ENCODE peak calls at places on chromosomes 5 and 9, in seven cellular contexts. O, T, E, V, B, L and I are unnamed samples.

GRCh38 chr5:177608243-177609075 is 8.5 kb downstream of the B4GALT7 start:
- DNase-seq in E (no peak), L (no peak), T (no peak), V (no peak), B (no peak), O (peak), I (no peak)

GRCh38 chr5:36323926-36324781 is 22.5 kb upstream of the RANBP3L start:
- DNase-seq in T (no peak), L (no peak), V (no peak), E (no peak), O (no peak), B (no peak), I (no peak)

GRCh38 chr9:116812231-116813028 is 125.3 kb downstream of the TRIM32 start:
- DNase-seq in L (no peak), E (no peak), O (no peak), T (no peak), B (no peak), V (no peak), I (no peak)

GRCh38 chr5:116614603-116614920 is 39.9 kb upstream of the SEMA6A start:
- DNase-seq in O (no peak), B (no peak), E (no peak), L (no peak), T (no peak), V (no peak), I (no peak)

GRCh38 chr9:123687246-123687721 is 242.6 kb downstream of the DENND1A start:
- DNase-seq in T (no peak), B (no peak), L (no peak), O (no peak), V (no peak), E (no peak), I (no peak)

GRCh38 chr9:13485068-13485596 is 205.6 kb upstream of the MPDZ start:
- DNase-seq in E (peak), B (peak), O (no peak), V (no peak), L (peak), T (no peak), I (peak)

GRCh38 chr9:85872444-85872843 is 68.5 kb upstream of the NAA35 start:
- DNase-seq in B (no peak), V (no peak), E (no peak), L (no peak), O (no peak), T (no peak), I (no peak)

GRCh38 chr5:92519717-92520632 is 1061.0 kb downstream of the NR2F1-AS1 start:
- DNase-seq in V (no peak), B (peak), O (no peak), L (no peak), E (no peak), T (peak), I (peak)

GRCh38 chr5:58127486-58128220 is 332.2 kb downstream of the PLK2 start:
- DNase-seq in T (no peak), O (no peak), V (no peak), B (no peak), L (no peak), E (no peak), I (no peak)

GRCh38 chr5:100898504-100899346 is 4.4 kb downstream of the ST8SIA4 start:
- DNase-seq in L (no peak), T (no peak), V (peak), E (no peak), B (no peak), O (no peak), I (peak)

GRCh38 chr5:79971156-79971555 is 19.9 kb downstream of the MTX3 start:
- DNase-seq in L (no peak), O (no peak), B (peak), V (no peak), E (no peak), T (peak), I (peak)

GRCh38 chr5:115179959-115180709 is 10.4 kb upstream of the TRIM36 start:
- DNase-seq in B (peak), O (no peak), L (peak), V (peak), E (no peak), T (no peak), I (peak)

GRCh38 chr9:99690573-99690972 is 131.1 kb upstream of the NR4A3 start:
- DNase-seq in E (no peak), O (no peak), B (no peak), V (no peak), T (no peak), L (no peak), I (no peak)

GRCh38 chr9:69036319-69036718 is 767 bp downstream of the FXN start:
- DNase-seq in T (no peak), E (no peak), O (no peak), V (no peak), L (peak), B (no peak), I (peak)

GRCh38 chr9:125544988-125545651 is 161.9 kb downstream of the MAPKAP1 start:
- DNase-seq in T (peak), O (no peak), B (peak), L (no peak), E (no peak), V (no peak), I (peak)

GRCh38 chr9:79663878-79664277 is 92.1 kb downstream of the TLE4 start:
- DNase-seq in O (no peak), V (no peak), B (no peak), L (no peak), T (no peak), E (no peak), I (no peak)

DNA sequence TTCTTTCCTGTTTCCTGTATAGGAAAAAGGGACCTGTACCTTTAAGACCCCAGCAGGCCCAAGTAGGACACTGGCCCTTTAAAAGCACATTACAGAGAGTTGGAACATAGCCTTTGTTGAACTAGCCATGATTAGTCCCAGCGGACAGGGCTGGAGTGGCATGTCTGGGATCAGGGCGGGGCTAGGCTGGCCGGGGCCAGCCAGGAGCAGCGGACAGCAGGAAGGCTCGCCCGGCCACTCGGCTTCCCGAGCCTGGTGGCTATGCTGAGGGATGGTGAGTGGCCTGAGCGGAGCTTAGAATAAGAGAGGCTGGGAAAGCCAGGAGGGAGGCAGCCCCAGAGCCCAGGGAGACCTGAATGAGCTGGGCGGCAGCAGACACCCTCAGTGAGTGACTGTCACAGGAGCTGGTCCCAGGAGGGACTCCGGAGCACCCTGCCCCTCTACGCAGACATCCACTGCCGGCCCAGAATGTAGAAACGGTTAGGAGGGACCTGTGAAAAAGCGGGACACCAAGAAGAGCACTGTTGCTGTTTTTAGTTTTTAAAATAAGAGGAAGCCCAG is 92.1 kb downstream of the DAB2IP start:
- DNase-seq in O (no peak), T (peak), B (peak), E (peak), L (peak), V (no peak), I (peak)
- TF ChIP-seq CTCF in O (no peak), T (no peak), B (no peak), E (peak), L (peak), V (no peak), I (no peak)

GRCh38 chr5:84477485-84477884 is 92.8 kb upstream of the EDIL3 start:
- DNase-seq in O (no peak), E (no peak), T (no peak), V (no peak), B (no peak), L (no peak), I (no peak)
- H3K4me3 ChIP-seq in O (no peak), E (no peak), T (no peak), V (no peak), B (no peak), L (no peak), I (no peak)

DNA sequence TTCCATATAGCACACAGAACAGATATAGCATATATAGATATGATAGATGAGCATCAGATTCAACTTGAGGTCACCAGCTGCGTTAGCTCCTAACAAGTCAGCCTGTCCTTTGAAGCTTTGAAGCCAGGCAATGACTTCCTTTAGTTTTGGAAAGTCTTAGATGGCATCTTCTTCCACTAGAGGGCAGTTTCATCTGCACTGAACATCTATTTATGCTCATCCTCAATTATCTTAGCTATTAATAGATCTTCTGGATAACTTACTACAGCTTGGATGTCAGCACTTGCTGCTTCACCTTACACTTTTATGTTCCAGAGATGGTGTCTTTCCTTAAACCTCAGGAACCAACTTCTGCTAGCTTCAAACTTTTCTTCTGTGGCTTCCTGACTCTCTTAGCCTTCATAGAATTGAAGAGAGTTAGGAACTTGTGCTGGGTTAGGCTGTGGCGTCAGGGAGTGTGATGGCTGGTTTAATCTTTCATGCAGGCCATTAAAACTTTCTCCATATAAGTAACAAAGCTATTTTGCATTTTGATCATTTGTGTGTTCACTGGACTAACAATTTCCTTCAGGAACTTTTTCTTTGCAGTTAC is 1401.4 kb downstream of the EFNA5 start:
- DNase-seq in O (no peak), L (no peak), B (peak), T (peak), V (no peak), E (no peak), I (peak)
- TF ChIP-seq CTCF in O (peak), L (no peak), B (peak), T (peak), V (peak), E (no peak), I (peak)

DNA sequence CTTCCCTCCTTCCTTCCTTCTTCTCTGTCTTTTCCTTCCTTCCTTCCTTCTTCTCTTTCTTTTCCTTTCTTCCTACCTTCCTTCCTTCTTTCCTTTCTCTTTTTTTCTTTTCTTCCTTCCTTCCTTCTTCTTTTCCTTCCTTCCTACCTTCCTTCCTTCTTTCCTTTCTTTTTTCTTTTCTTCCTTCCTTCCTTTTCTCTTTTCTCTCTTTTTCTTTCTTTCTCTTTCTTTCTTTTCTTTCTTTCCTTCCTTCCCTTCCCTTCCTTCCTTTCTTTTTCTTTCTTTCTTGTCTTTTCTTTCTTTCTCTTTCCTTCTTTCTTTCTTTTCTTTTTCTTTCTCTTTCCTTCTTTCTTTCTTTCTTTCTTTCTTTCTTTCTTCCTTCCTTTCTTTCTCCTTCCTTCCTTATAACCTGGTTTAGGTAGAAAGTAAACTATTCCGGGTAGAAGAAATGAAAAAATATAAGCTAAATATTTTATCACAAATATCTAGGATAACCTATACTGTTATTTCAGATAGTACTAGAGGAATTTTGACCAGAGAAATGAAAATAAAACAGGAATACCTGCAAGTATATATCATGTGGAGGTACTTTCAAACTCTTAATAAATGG is 1741.8 kb upstream of the CDH9 start:
- DNase-seq in B (no peak), E (no peak), V (no peak), O (no peak), T (no peak), L (no peak), I (no peak)
- H3K4me3 ChIP-seq in B (no peak), E (no peak), V (no peak), O (no peak), T (no peak), L (no peak), I (no peak)

GRCh38 chr9:16773617-16774016 is 96.9 kb downstream of the BNC2 start:
- DNase-seq in O (no peak), T (no peak), B (no peak), V (no peak), L (no peak), E (no peak), I (no peak)
- TF ChIP-seq CTCF in O (no peak), T (no peak), B (no peak), V (no peak), L (no peak), E (no peak), I (no peak)

GRCh38 chr9:82922686-82923085 is 140.3 kb downstream of the RASEF start:
- DNase-seq in T (no peak), E (no peak), L (no peak), V (no peak), O (no peak), B (peak), I (no peak)

GRCh38 chr9:82923410-82924242 is 139.3 kb downstream of the RASEF start:
- DNase-seq in T (no peak), E (no peak), B (peak), L (no peak), V (no peak), O (no peak), I (no peak)

GRCh38 chr9:82920154-82920553 is 142.8 kb downstream of the RASEF start:
- DNase-seq in L (no peak), O (no peak), T (no peak), V (no peak), E (no peak), B (no peak), I (no peak)

GRCh38 chr9:82930116-82930515 is 132.8 kb downstream of the RASEF start:
- DNase-seq in E (no peak), L (no peak), V (no peak), T (no peak), O (no peak), B (peak), I (no peak)

GRCh38 chr9:82924243-82924605 is 138.7 kb downstream of the RASEF start:
- DNase-seq in V (no peak), L (no peak), O (no peak), B (no peak), T (no peak), E (no peak), I (no peak)
- H3K4me3 ChIP-seq in V (no peak), L (no peak), O (no peak), B (no peak), T (no peak), E (no peak), I (no peak)

GRCh38 chr5:38401145-38401544 is 142.8 kb downstream of the EGFLAM start:
- DNase-seq in O (no peak), V (no peak), L (no peak), B (no peak), T (no peak), E (no peak), I (no peak)

GRCh38 chr5:38404236-38404635 is 145.9 kb downstream of the EGFLAM start:
- DNase-seq in V (no peak), O (no peak), E (no peak), T (no peak), B (no peak), L (no peak), I (no peak)

GRCh38 chr5:38403407-38403806 is 145.0 kb downstream of the EGFLAM start:
- DNase-seq in V (no peak), L (no peak), E (no peak), O (no peak), B (peak), T (peak), I (peak)

GRCh38 chr5:38408446-38409175 is 147.8 kb downstream of the LIFR start:
- DNase-seq in E (no peak), V (no peak), L (no peak), B (no peak), O (no peak), T (no peak), I (no peak)

DNA sequence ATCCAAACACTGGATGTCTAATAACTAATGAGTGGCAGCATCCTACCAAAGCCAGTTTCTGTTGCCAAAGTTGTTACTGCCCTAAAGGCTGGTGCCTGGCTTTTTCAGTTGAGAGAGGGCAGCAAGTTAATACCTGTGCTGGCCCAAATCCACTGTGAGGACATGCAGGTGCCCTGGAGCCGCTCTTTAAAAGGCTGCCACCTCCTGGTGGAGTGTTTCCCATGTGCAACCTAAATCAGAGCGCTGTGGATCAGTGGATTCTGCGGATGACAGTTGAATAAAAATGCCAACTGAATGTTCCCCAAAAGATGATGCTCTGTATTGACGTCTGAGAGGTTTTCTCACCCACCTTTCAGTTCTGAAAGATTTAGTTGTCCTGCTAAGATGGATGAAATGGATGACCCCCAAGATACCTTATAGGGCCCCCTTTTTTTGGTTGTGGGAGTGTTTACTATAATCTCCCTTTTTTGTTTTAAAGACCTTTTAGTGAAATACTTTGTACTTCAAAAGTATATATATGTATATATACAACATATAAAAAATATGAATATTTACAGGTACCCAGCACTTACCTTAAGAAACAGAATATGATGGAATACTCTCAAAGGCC is 146.4 kb downstream of the EGFLAM start:
- DNase-seq in T (no peak), V (no peak), L (no peak), B (no peak), O (no peak), E (no peak), I (no peak)
- TF ChIP-seq CTCF in T (no peak), V (peak), L (no peak), B (no peak), O (peak), E (no peak), I (peak)

GRCh38 chr9:107177857-107178256 is 105.2 kb upstream of the RAD23B start:
- DNase-seq in E (no peak), L (peak), O (no peak), V (no peak), B (no peak), T (no peak), I (peak)

GRCh38 chr9:107178302-107178701 is 104.8 kb upstream of the RAD23B start:
- DNase-seq in L (no peak), E (no peak), O (no peak), B (no peak), V (no peak), T (no peak), I (peak)

GRCh38 chr9:107188376-107188775 is 94.7 kb upstream of the RAD23B start:
- DNase-seq in O (no peak), E (no peak), T (no peak), B (no peak), V (no peak), L (no peak), I (no peak)

GRCh38 chr9:107180206-107180605 is 102.9 kb upstream of the RAD23B start:
- DNase-seq in E (no peak), T (no peak), O (no peak), V (no peak), L (no peak), B (no peak), I (peak)

GRCh38 chr9:107183176-107183575 is 99.9 kb upstream of the RAD23B start:
- DNase-seq in V (no peak), O (no peak), E (no peak), L (no peak), T (no peak), B (no peak), I (no peak)
- H3K4me3 ChIP-seq in V (no peak), O (no peak), E (no peak), L (no peak), T (no peak), B (no peak), I (no peak)

GRCh38 chr9:137428311-137428630 is 5.1 kb downstream of the NOXA1 start:
- DNase-seq in E (no peak), V (no peak), T (no peak), L (no peak), O (peak), B (no peak), I (no peak)
- TF ChIP-seq CTCF in E (no peak), V (peak), T (no peak), L (no peak), O (no peak), B (no peak), I (no peak)